ENCODE peak calls at places on chromosomes 6 and 20, in four cellular contexts. One of them, this sample, is unnamed.

GRCh38 chr6:142481466-142481865 is 179.7 kb downstream of the ADGRG6 start:
- DNase-seq in tibial artery: no peak
- DNase-seq in left ventricle myocardium inferior: no peak
- DNase-seq in body of pancreas: no peak
- DNase-seq in this sample: no peak

GRCh38 chr6:37535701-37536461 is 36.2 kb upstream of the CCDC167 start:
- DNase-seq in left ventricle myocardium inferior: no peak
- DNase-seq in tibial artery: no peak
- DNase-seq in body of pancreas: peak; percentile 13
- DNase-seq in this sample: no peak

GRCh38 chr6:167855825-167856425 is 29.2 kb downstream of the AFDN start:
- DNase-seq in left ventricle myocardium inferior: no peak
- DNase-seq in body of pancreas: no peak
- DNase-seq in tibial artery: no peak
- DNase-seq in this sample: no peak

GRCh38 chr6:146857180-146857959 is 258.6 kb downstream of the ADGB start:
- DNase-seq in left ventricle myocardium inferior: peak; percentile 87
- DNase-seq in tibial artery: peak; percentile 93
- DNase-seq in body of pancreas: peak; percentile 85
- DNase-seq in this sample: peak; percentile 70

GRCh38 chr6:125421853-125422252 is 120.1 kb upstream of the HDDC2 start:
- DNase-seq in body of pancreas: no peak
- DNase-seq in tibial artery: peak; percentile 80
- DNase-seq in left ventricle myocardium inferior: peak; percentile 18
- DNase-seq in this sample: no peak

GRCh38 chr20:41411458-41411857 is 44.8 kb upstream of the EMILIN3 start:
- DNase-seq in left ventricle myocardium inferior: no peak
- DNase-seq in tibial artery: no peak
- DNase-seq in body of pancreas: no peak
- DNase-seq in this sample: no peak

GRCh38 chr6:112639436-112639835 is 292.3 kb downstream of the RFPL4B start:
- DNase-seq in body of pancreas: no peak
- DNase-seq in left ventricle myocardium inferior: no peak
- DNase-seq in tibial artery: no peak
- DNase-seq in this sample: no peak

GRCh38 chr6:55069132-55069781 is 105.1 kb upstream of the HCRTR2 start:
- DNase-seq in left ventricle myocardium inferior: no peak
- DNase-seq in tibial artery: no peak
- DNase-seq in body of pancreas: peak; percentile 55
- DNase-seq in this sample: peak; percentile 42

GRCh38 chr20:2217857-2218529 is 77.8 kb upstream of the TGM3 start:
- DNase-seq in body of pancreas: peak; percentile 53
- DNase-seq in tibial artery: no peak
- DNase-seq in left ventricle myocardium inferior: no peak
- DNase-seq in this sample: no peak

GRCh38 chr6:47437592-47437991 is 40.0 kb upstream of the CD2AP start:
- DNase-seq in tibial artery: no peak
- DNase-seq in body of pancreas: no peak
- DNase-seq in left ventricle myocardium inferior: no peak
- DNase-seq in this sample: no peak

GRCh38 chr6:158660331-158660730 is 10.5 kb downstream of the SYTL3 start:
- DNase-seq in left ventricle myocardium inferior: no peak
- DNase-seq in tibial artery: no peak
- DNase-seq in body of pancreas: peak; percentile 52
- DNase-seq in this sample: peak; percentile 53

GRCh38 chr6:157597461-157598312 is 216.7 kb downstream of the ZDHHC14 start:
- DNase-seq in tibial artery: no peak
- DNase-seq in body of pancreas: peak; percentile 77
- DNase-seq in left ventricle myocardium inferior: peak; percentile 36
- DNase-seq in this sample: peak; percentile 57

GRCh38 chr6:109383438-109383940 is 1.2 kb upstream of the CD164 start:
- DNase-seq in left ventricle myocardium inferior: no peak
- DNase-seq in body of pancreas: no peak
- DNase-seq in tibial artery: no peak
- DNase-seq in this sample: no peak

GRCh38 chr6:40369891-40370290 is 217.3 kb downstream of the LRFN2 start:
- DNase-seq in tibial artery: no peak
- DNase-seq in body of pancreas: no peak
- DNase-seq in left ventricle myocardium inferior: no peak
- DNase-seq in this sample: no peak
- H3K27ac ChIP-seq in tibial artery: no peak overlapping the region
- H3K27ac ChIP-seq in body of pancreas: no peak overlapping the region
- H3K27ac ChIP-seq in left ventricle myocardium inferior: no peak overlapping the region
- H3K27ac ChIP-seq in this sample: no peak overlapping the region

GRCh38 chr6:854405-855073 is 161.6 kb upstream of the EXOC2 start:
- DNase-seq in left ventricle myocardium inferior: no peak
- DNase-seq in body of pancreas: no peak
- DNase-seq in tibial artery: no peak
- DNase-seq in this sample: no peak
- H3K27ac ChIP-seq in left ventricle myocardium inferior: no peak overlapping the region
- H3K27ac ChIP-seq in body of pancreas: no peak overlapping the region
- H3K27ac ChIP-seq in tibial artery: no peak overlapping the region
- H3K27ac ChIP-seq in this sample: no peak overlapping the region

GRCh38 chr20:34861386-34862084 is 11.1 kb downstream of the GGT7 start:
- DNase-seq in tibial artery: no peak
- DNase-seq in body of pancreas: peak; percentile 86
- DNase-seq in left ventricle myocardium inferior: no peak
- DNase-seq in this sample: peak; percentile 27
- H3K27ac ChIP-seq in tibial artery: no peak overlapping the region
- H3K27ac ChIP-seq in body of pancreas: peak overlapping the region; percentile 40
- H3K27ac ChIP-seq in left ventricle myocardium inferior: no peak overlapping the region
- H3K27ac ChIP-seq in this sample: no peak overlapping the region

GRCh38 chr6:35727935-35728662 is 8.7 kb upstream of the ARMC12 start:
- DNase-seq in left ventricle myocardium inferior: peak; percentile 95
- DNase-seq in tibial artery: peak; percentile 98
- DNase-seq in body of pancreas: peak; percentile 97
- DNase-seq in this sample: peak; percentile 74

GRCh38 chr6:35728663-35729348 is 8.0 kb upstream of the ARMC12 start:
- DNase-seq in tibial artery: peak; percentile 85
- DNase-seq in body of pancreas: peak; percentile 53
- DNase-seq in left ventricle myocardium inferior: peak; percentile 65
- DNase-seq in this sample: no peak

GRCh38 chr6:35730745-35731413 is 6.0 kb upstream of the ARMC12 start:
- DNase-seq in body of pancreas: no peak
- DNase-seq in tibial artery: no peak
- DNase-seq in left ventricle myocardium inferior: no peak
- DNase-seq in this sample: no peak

GRCh38 chr6:35729722-35730121 is 7.1 kb upstream of the ARMC12 start:
- DNase-seq in body of pancreas: no peak
- DNase-seq in tibial artery: no peak
- DNase-seq in left ventricle myocardium inferior: no peak
- DNase-seq in this sample: no peak

DNA sequence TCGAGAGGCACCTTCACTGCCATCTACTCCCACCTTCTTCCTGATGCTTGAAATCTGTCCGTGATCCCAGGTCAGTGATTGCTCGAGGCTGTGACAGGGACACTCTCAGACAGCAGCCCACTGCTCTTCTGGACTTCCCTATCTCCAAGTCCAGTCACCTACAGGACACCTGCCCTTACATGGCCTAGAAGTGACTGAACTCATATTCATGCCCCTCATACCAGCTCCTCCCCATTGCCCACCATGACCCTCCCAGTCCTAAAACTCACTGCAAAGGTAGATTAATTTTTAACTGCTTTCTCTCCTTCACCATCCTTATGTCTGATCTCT is 7.5 kb upstream of the ARMC12 start:
- DNase-seq in body of pancreas: no peak
- DNase-seq in tibial artery: peak; percentile 69
- DNase-seq in left ventricle myocardium inferior: no peak
- DNase-seq in this sample: no peak
- H3K27ac ChIP-seq in body of pancreas: peak overlapping the region; percentile 99
- H3K27ac ChIP-seq in tibial artery: peak overlapping the region; percentile 97
- H3K27ac ChIP-seq in left ventricle myocardium inferior: peak overlapping the region; percentile 100
- H3K27ac ChIP-seq in this sample: no peak overlapping the region

DNA sequence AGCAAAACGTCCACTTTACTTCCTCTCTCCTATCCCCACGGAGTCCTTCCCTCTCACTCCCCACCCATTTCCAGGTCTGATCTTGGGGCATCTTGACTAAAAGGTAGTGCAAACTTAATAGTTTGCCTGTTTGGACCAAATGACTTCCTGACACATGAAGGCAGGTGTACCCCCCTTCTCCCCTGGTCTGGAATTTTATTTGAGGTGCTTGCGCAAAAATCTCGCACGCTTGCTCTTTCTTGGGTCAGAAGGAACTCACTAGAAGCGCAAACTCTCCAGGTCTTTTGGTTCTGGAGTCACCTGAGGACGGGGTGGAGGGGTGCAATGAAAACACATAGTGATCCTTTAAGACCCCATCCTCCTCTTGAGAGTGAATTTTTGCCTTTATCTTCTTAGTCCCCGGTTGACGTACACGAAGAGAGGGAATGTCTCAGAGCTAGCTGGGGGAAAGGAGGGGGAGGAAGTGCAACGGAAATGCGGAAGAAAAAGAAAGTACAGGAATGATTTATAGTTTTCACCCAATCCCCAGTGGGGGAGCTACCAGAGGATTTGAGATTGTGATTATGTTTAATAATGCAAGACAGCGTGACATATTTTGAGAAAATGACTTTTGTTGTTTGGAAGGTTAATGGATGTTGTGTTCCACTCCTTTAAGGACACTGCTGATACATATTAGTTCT is 4.9 kb downstream of the ADGRB3 start:
- DNase-seq in left ventricle myocardium inferior: no peak
- DNase-seq in body of pancreas: no peak
- DNase-seq in tibial artery: no peak
- DNase-seq in this sample: no peak
- H3K27ac ChIP-seq in left ventricle myocardium inferior: peak overlapping the region; percentile 75
- H3K27ac ChIP-seq in body of pancreas: no peak overlapping the region
- H3K27ac ChIP-seq in tibial artery: no peak overlapping the region
- H3K27ac ChIP-seq in this sample: no peak overlapping the region

GRCh38 chr20:21324126-21324525 is 21.0 kb downstream of the XRN2 start:
- DNase-seq in body of pancreas: no peak
- DNase-seq in left ventricle myocardium inferior: no peak
- DNase-seq in tibial artery: no peak
- DNase-seq in this sample: no peak

GRCh38 chr20:21323640-21324039 is 20.5 kb downstream of the XRN2 start:
- DNase-seq in tibial artery: no peak
- DNase-seq in body of pancreas: no peak
- DNase-seq in left ventricle myocardium inferior: no peak
- DNase-seq in this sample: no peak

GRCh38 chr20:21326700-21327099 is 23.6 kb downstream of the XRN2 start:
- DNase-seq in left ventricle myocardium inferior: no peak
- DNase-seq in tibial artery: no peak
- DNase-seq in body of pancreas: no peak
- DNase-seq in this sample: no peak

GRCh38 chr20:21322921-21323321 is 19.8 kb downstream of the XRN2 start:
- DNase-seq in body of pancreas: no peak
- DNase-seq in left ventricle myocardium inferior: no peak
- DNase-seq in tibial artery: no peak
- DNase-seq in this sample: no peak

DNA sequence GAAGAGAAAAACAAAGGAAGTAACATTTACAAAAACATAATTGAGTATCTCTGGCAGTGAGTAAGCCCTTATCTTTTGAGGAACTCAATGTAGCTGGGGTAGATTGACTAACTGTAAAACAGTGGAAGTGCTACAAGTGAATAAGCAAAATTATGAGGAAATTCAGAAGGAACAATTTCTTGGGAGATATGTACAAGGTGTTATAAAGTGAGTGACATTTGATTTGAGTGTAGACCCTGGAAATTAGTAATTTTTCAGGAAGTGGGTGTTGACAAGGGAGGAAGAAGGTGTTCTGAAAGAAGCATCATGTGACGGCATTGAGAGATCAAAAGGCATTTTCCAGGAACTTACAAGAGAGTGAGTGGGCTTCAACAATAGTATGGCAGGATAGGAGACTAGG is 22.2 kb downstream of the XRN2 start:
- DNase-seq in body of pancreas: no peak
- DNase-seq in left ventricle myocardium inferior: no peak
- DNase-seq in tibial artery: no peak
- DNase-seq in this sample: no peak
- H3K27ac ChIP-seq in body of pancreas: peak overlapping the region; percentile 38
- H3K27ac ChIP-seq in left ventricle myocardium inferior: peak overlapping the region; percentile 7
- H3K27ac ChIP-seq in tibial artery: no peak overlapping the region
- H3K27ac ChIP-seq in this sample: no peak overlapping the region

DNA sequence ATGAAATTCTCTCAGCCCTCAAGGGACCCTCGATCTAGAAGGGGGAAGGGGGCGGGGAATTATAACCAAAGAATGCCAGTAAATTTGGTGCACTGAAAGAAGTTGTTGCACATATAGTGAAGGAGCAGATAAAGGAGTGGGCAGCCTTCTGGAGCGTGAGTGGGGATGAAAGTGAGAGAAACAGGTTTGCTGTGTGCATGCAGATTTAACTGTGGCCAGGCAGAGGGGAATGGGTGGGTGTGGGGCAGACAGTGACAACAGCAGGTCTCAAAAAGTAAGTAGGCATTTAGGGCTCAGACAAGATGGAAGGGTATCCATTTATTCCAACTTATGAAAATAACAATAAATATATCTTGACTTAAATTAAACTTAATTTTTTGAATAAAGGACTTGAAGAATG is 149.1 kb downstream of the KCNQ5 start:
- DNase-seq in body of pancreas: no peak
- DNase-seq in tibial artery: no peak
- DNase-seq in left ventricle myocardium inferior: no peak
- DNase-seq in this sample: no peak
- H3K27ac ChIP-seq in body of pancreas: no peak overlapping the region
- H3K27ac ChIP-seq in tibial artery: no peak overlapping the region
- H3K27ac ChIP-seq in left ventricle myocardium inferior: no peak overlapping the region
- H3K27ac ChIP-seq in this sample: no peak overlapping the region

GRCh38 chr20:32822189-32822588 is 2.4 kb downstream of the MAPRE1 start:
- DNase-seq in body of pancreas: no peak
- DNase-seq in tibial artery: no peak
- DNase-seq in left ventricle myocardium inferior: no peak
- DNase-seq in this sample: no peak
- H3K27ac ChIP-seq in body of pancreas: no peak overlapping the region
- H3K27ac ChIP-seq in tibial artery: no peak overlapping the region
- H3K27ac ChIP-seq in left ventricle myocardium inferior: no peak overlapping the region
- H3K27ac ChIP-seq in this sample: no peak overlapping the region

DNA sequence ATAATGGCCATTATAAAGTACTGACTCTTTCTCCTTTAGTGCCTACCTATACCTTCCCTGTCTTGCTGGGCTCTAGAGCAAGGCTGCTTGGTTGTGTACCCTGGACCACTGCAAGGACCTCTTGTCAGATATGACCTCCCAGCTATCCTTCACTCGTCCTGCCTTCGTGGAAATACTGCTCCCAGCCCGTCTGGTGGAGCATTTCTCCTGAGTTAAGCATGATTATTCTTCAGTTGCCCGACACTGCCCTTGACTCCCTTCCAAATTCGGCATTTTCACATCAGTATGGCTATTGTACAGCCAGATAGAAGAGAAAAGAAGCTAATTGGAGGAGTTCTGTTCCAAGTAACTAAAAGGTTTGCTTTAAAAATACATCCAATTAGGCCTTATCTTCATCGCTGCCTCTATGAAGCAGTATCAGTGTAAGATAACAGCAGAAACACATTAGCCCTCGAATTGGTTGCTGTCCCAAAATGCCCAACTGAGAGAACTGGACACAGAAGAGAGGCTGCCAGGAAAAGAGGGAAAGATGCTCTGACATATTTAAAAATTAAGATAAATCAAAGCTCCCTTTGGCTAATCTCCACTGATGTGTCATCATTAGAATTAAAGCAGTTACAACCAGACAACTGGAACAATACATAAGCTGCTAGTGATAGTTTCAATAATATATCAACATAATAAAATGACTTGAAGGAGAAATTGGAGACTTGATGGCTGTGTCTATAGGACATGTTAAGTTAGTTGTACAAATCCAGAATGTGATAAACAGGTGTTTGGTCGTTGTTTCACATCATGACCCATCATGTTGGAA is 54.4 kb downstream of the OPRM1 start:
- DNase-seq in left ventricle myocardium inferior: no peak
- DNase-seq in body of pancreas: no peak
- DNase-seq in tibial artery: no peak
- DNase-seq in this sample: no peak
- H3K27ac ChIP-seq in left ventricle myocardium inferior: no peak overlapping the region
- H3K27ac ChIP-seq in body of pancreas: no peak overlapping the region
- H3K27ac ChIP-seq in tibial artery: no peak overlapping the region
- H3K27ac ChIP-seq in this sample: no peak overlapping the region